ENCODE peak calls at places on chromosomes 11 and 22, in six cellular contexts. A is HepG2, G is GM10248, Z is colonic mucosa, I is cardiac fibroblast, N is OCI-LY7. D is an unnamed sample.

GRCh38 chr11:1257366-1257765 is 34.5 kb downstream of the MUC5B start:
- DNase-seq in G (no peak), N (no peak), Z (no peak), A (no peak), I (no peak), D (no peak)

GRCh38 chr11:44949160-44950035 is 1.3 kb downstream of the TP53I11 start:
- DNase-seq in G (no peak), A (no peak), N (no peak), I (peak; percentile 62), Z (peak; percentile 72), D (peak; percentile 44)

GRCh38 chr11:88318017-88318416 is 19.5 kb downstream of the CTSC start:
- DNase-seq in A (no peak), Z (no peak), G (no peak), N (no peak), I (no peak), D (no peak)

GRCh38 chr11:44018127-44018521 is 29.7 kb upstream of the ACCSL start:
- DNase-seq in Z (no peak), I (no peak), A (no peak), G (no peak), N (no peak), D (no peak)

GRCh38 chr11:134752964-134753804 is 341.1 kb upstream of the B3GAT1 start:
- DNase-seq in N (no peak), I (no peak), A (no peak), Z (no peak), G (peak; percentile 4), D (no peak)

GRCh38 chr11:131662310-131662709 is 291.9 kb downstream of the NTM start:
- DNase-seq in G (no peak), I (no peak), N (no peak), A (no peak), Z (no peak), D (no peak)

GRCh38 chr11:2796508-2797180 is 88.9 kb downstream of the CDKN1C start:
- DNase-seq in A (no peak), Z (no peak), I (no peak), G (no peak), N (no peak), D (peak; percentile 0)

GRCh38 chr11:27233654-27234042 is 129.4 kb downstream of the CCDC34 start:
- DNase-seq in Z (no peak), G (no peak), A (no peak), I (no peak), N (no peak), D (no peak)

GRCh38 chr11:9516113-9516512 is 55.3 kb downstream of the ZNF143 start:
- DNase-seq in G (no peak), I (no peak), Z (peak; percentile 61), N (no peak), A (no peak), D (no peak)
- TF ChIP-seq CTCF in G (no peak), I (no peak), Z (no peak), N (no peak), A (no peak), D (no peak)

DNA sequence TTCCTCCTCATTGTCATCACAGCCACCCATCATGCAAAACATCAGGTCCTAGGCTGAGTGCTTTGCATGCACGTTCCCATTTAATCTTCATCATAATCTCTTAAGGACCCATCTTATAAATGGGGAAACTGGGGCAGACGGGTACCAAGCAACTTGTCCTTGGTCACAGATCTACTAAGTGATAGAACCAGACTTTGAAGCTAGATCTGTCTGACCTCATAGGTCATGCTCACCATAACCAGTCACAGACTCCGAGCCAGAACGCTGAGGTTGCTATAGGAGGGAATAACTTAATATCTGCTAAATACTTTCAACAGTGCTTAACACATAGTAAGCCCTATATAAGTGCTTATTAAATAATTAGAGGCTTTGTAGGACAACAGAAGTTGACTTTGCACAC is 37.7 kb downstream of the POU2AF3 start:
- DNase-seq in G (no peak), Z (no peak), A (no peak), N (no peak), I (no peak), D (no peak)
- TF ChIP-seq CTCF in G (no peak), Z (no peak), A (no peak), N (no peak), I (no peak), D (no peak)

GRCh38 chr11:113667801-113668200 is 38.3 kb downstream of the TMPRSS5 start:
- DNase-seq in A (no peak), G (no peak), N (no peak), Z (no peak), I (no peak), D (no peak)
- TF ChIP-seq CTCF in A (no peak), G (no peak), N (no peak), Z (no peak), I (no peak), D (no peak)

GRCh38 chr22:35341090-35341874 is 39.6 kb upstream of the HMOX1 start:
- DNase-seq in I (no peak), Z (no peak), N (peak; percentile 56), A (no peak), G (no peak), D (no peak)

GRCh38 chr22:35335468-35335867 is 35.8 kb downstream of the TOM1 start:
- DNase-seq in I (no peak), A (no peak), N (no peak), G (no peak), Z (no peak), D (no peak)

GRCh38 chr22:35334010-35334409 is 34.3 kb downstream of the TOM1 start:
- DNase-seq in I (no peak), A (no peak), G (peak; percentile 47), N (no peak), Z (no peak), D (peak; percentile 55)

GRCh38 chr22:35335936-35336781 is 36.5 kb downstream of the TOM1 start:
- DNase-seq in Z (no peak), A (no peak), I (no peak), G (no peak), N (no peak), D (no peak)

DNA sequence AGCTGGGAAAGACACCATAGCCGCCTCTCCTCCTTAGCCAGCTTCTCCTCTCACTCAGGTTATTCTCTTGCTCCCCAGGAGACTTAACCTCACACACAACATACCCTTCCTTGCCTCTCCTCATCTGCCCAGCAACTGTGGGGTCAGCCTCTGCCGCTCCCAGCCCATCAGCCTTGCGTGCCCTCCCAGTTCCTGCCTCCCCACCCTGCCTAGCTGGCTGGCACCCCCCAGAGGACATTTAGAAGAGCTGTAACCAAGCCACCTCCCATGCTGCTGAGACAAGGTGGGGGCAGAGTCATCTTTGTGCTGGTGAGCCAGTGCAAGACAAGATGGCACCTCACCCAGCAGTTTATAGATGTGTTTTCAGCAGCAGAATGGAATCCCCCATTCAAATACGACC is 38.2 kb downstream of the TOM1 start:
- DNase-seq in A (no peak), N (no peak), I (no peak), G (no peak), Z (no peak), D (peak; percentile 27)
- TF ChIP-seq CTCF in A (peak; percentile 74), N (peak; percentile 64), I (no peak), G (peak; percentile 19), Z (no peak), D (peak; percentile 17)

DNA sequence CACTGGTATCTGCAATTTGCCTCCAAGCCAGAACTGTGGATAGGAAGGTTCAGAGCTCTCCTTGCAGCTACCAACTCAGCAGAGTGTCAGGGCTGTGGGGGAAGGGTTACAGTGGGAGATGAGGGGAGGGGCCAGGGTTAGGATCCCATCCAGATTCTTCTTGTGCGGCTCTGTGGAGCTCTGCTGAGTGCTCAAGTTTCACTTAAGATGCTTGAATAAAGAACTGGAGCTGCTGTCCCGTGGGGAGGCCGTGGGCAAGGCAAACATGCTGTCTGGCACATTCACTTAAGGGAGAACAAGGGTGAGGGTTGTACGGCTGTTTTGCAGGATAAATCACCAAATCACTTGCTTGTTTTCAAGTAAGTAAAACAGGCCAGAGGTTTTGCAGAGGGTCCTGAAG is 197.1 kb downstream of the FAM76B start:
- DNase-seq in A (no peak), I (peak; percentile 63), G (no peak), N (no peak), Z (no peak), D (no peak)
- TF ChIP-seq CTCF in A (no peak), I (no peak), G (no peak), N (no peak), Z (no peak), D (no peak)

GRCh38 chr22:18998998-18999397 is 62.9 kb upstream of the PRODH start:
- DNase-seq in I (no peak), N (peak; percentile 4), Z (no peak), A (no peak), G (no peak), D (peak; percentile 62)
- TF ChIP-seq CTCF in I (peak; percentile 24), N (peak; percentile 70), Z (no peak), A (peak; percentile 44), G (no peak), D (peak; percentile 44)

GRCh38 chr22:29600846-29601245 is 2.6 kb upstream of the NF2 start:
- DNase-seq in A (no peak), N (no peak), I (no peak), G (no peak), Z (no peak), D (no peak)

GRCh38 chr22:29606320-29606719 is 2.9 kb downstream of the NF2 start:
- DNase-seq in A (no peak), Z (no peak), I (no peak), G (no peak), N (no peak), D (no peak)

GRCh38 chr22:29605236-29605850 is 1.9 kb downstream of the NF2 start:
- DNase-seq in A (no peak), Z (no peak), N (no peak), G (no peak), I (no peak), D (no peak)

GRCh38 chr22:29607426-29607825 is 4.0 kb downstream of the NF2 start:
- DNase-seq in G (no peak), A (no peak), N (no peak), I (peak; percentile 45), Z (no peak), D (no peak)

GRCh38 chr22:29603358-29604191 is at the start of gene NF2:
- DNase-seq in A (peak; percentile 99), Z (peak; percentile 99), I (peak; percentile 99), G (peak; percentile 99), N (peak; percentile 99), D (peak; percentile 99)
- TF ChIP-seq CTCF in A (peak; percentile 22), Z (no peak), I (no peak), G (peak; percentile 25), N (peak; percentile 23), D (no peak)

GRCh38 chr11:40037005-40037404 is 1422.4 kb downstream of the LRRC4C start:
- DNase-seq in N (no peak), G (no peak), Z (no peak), A (no peak), I (no peak), D (no peak)
- TF ChIP-seq CTCF in N (no peak), G (no peak), Z (no peak), A (no peak), I (no peak), D (no peak)

GRCh38 chr11:13775471-13775870 is 107.0 kb downstream of the FAR1 start:
- DNase-seq in G (no peak), Z (peak; percentile 49), A (no peak), N (no peak), I (no peak), D (no peak)

GRCh38 chr11:13778345-13778744 is 109.9 kb downstream of the FAR1 start:
- DNase-seq in A (no peak), I (no peak), N (no peak), G (no peak), Z (no peak), D (no peak)

GRCh38 chr11:13777341-13777985 is 109.0 kb downstream of the FAR1 start:
- DNase-seq in I (no peak), N (no peak), G (no peak), Z (no peak), A (no peak), D (no peak)

GRCh38 chr11:13772223-13773046 is 104.0 kb downstream of the FAR1 start:
- DNase-seq in Z (peak; percentile 32), A (peak; percentile 58), G (peak; percentile 24), N (peak; percentile 90), I (peak; percentile 79), D (peak; percentile 8)

GRCh38 chr11:13776134-13776815 is 107.8 kb downstream of the FAR1 start:
- DNase-seq in Z (no peak), G (no peak), A (no peak), I (peak; percentile 7), N (peak; percentile 87), D (peak; percentile 42)
- TF ChIP-seq CTCF in Z (no peak), G (no peak), A (no peak), I (peak; percentile 18), N (peak; percentile 95), D (no peak)

D was measured in activated CD8-positive, alpha-beta T cell treated with anti-CD3 and anti-CD28 coated beads for 36 hours.